ENCODE peak calls at places on chromosome 9, in six cellular contexts. J is GM12891, L is K562, A is GM12878, M is H1, O is HepG2. D is an unnamed sample.

GRCh38 chr9:14423816-14424261 is 109.9 kb upstream of the NFIB start:
- DNase-seq in J (no peak), L (no peak), A (no peak), M (no peak), O (no peak), D (no peak)

GRCh38 chr9:38047301-38048251 is 21.5 kb downstream of the SHB start:
- DNase-seq in J (no peak), L (peak), A (no peak), M (peak), O (peak), D (no peak)

GRCh38 chr9:98823666-98824334 is 16.3 kb downstream of the GALNT12 start:
- DNase-seq in J (no peak), L (no peak), A (no peak), M (no peak), O (no peak), D (no peak)

GRCh38 chr9:69975681-69976080 is 68.0 kb upstream of the MAMDC2 start:
- DNase-seq in J (no peak), L (no peak), A (no peak), M (no peak), O (no peak), D (no peak)

GRCh38 chr9:121133104-121133816 is 58.5 kb downstream of the CNTRL start:
- DNase-seq in J (no peak), L (peak), A (no peak), M (peak), O (peak), D (no peak)

GRCh38 chr9:33289501-33289900 is 815 bp upstream of the NFX1 start:
- DNase-seq in J (no peak), L (no peak), A (no peak), M (no peak), O (no peak), D (peak)

GRCh38 chr9:113523421-113524141 is 60.1 kb downstream of the RGS3 start:
- DNase-seq in J (no peak), L (no peak), A (peak), M (no peak), O (no peak), D (peak)

GRCh38 chr9:94156549-94157407 is 72.5 kb downstream of the PTPDC1 start:
- DNase-seq in J (no peak), L (no peak), A (no peak), M (no peak), O (peak), D (no peak)

GRCh38 chr9:89149726-89150125 is 28.9 kb downstream of the SHC3 start:
- DNase-seq in J (no peak), L (no peak), A (no peak), M (no peak), O (no peak), D (no peak)

GRCh38 chr9:89461302-89461701 is 36.6 kb downstream of the SEMA4D start:
- DNase-seq in J (no peak), L (no peak), A (no peak), M (no peak), O (no peak), D (no peak)

GRCh38 chr9:11697101-11697500 is 996.1 kb upstream of the TYRP1 start:
- DNase-seq in J (no peak), L (no peak), A (no peak), M (no peak), O (no peak), D (no peak)

GRCh38 chr9:89425921-89426388 is 72.0 kb downstream of the SEMA4D start:
- DNase-seq in J (no peak), L (no peak), A (no peak), M (no peak), O (no peak), D (no peak)

GRCh38 chr9:29875522-29875921 is 2302.2 kb upstream of the C9orf72 start:
- DNase-seq in J (no peak), L (no peak), A (no peak), M (no peak), O (no peak), D (no peak)

GRCh38 chr9:5764130-5764868 is 68.6 kb downstream of the ERMP1 start:
- DNase-seq in J (peak), L (no peak), A (peak), M (no peak), O (no peak), D (peak)

GRCh38 chr9:110049699-110050450 is 158.1 kb downstream of the C9orf152 start:
- DNase-seq in J (no peak), L (no peak), A (no peak), M (peak), O (no peak), D (no peak)

GRCh38 chr9:25678846-25679360 is 659 bp upstream of the TUSC1 start:
- DNase-seq in J (no peak), L (no peak), A (no peak), M (no peak), O (no peak), D (no peak)

GRCh38 chr9:3401556-3401955 is 124.2 kb downstream of the RFX3 start:
- DNase-seq in J (no peak), L (no peak), A (no peak), M (no peak), O (no peak), D (no peak)

GRCh38 chr9:16710888-16711287 is 159.6 kb downstream of the BNC2 start:
- DNase-seq in J (no peak), L (no peak), A (no peak), M (no peak), O (no peak), D (no peak)

GRCh38 chr9:98383758-98384157 is 128.3 kb upstream of the TBC1D2 start:
- DNase-seq in J (no peak), L (no peak), A (no peak), M (no peak), O (no peak), D (no peak)

GRCh38 chr9:111525056-111525977 is at the start of gene ZNF483:
- DNase-seq in J (peak), L (peak), A (no peak), M (peak), O (peak), D (peak)

GRCh38 chr9:99433555-99433954 is 211.5 kb downstream of the SEC61B start:
- DNase-seq in J (peak), L (no peak), A (peak), M (no peak), O (peak), D (peak)

GRCh38 chr9:12993432-12993831 is 218.6 kb downstream of the LURAP1L start:
- DNase-seq in J (no peak), L (no peak), A (no peak), M (no peak), O (no peak), D (no peak)

GRCh38 chr9:109349431-109349846 is 28.6 kb upstream of the EPB41L4B start:
- DNase-seq in J (no peak), L (no peak), A (no peak), M (no peak), O (no peak), D (no peak)

GRCh38 chr9:123284658-123285057 is 16.3 kb upstream of the STRBP start:
- DNase-seq in J (no peak), L (no peak), A (no peak), M (no peak), O (no peak), D (no peak)

GRCh38 chr9:120642129-120642528 is 62.2 kb upstream of the CDK5RAP2 start:
- DNase-seq in J (no peak), L (peak), A (no peak), M (no peak), O (no peak), D (no peak)

GRCh38 chr9:32524558-32525461 is 1.2 kb downstream of the RIGI start:
- DNase-seq in J (no peak), L (no peak), A (peak), M (no peak), O (peak), D (no peak)

GRCh38 chr9:105187781-105188180 is 56.7 kb upstream of the SLC44A1 start:
- DNase-seq in J (no peak), L (no peak), A (no peak), M (no peak), O (peak), D (no peak)

GRCh38 chr9:120583958-120584369 is 4.0 kb upstream of the CDK5RAP2 start:
- DNase-seq in J (no peak), L (peak), A (peak), M (no peak), O (peak), D (peak)

GRCh38 chr9:99977042-99977792 is 70.8 kb downstream of the STX17 start:
- DNase-seq in J (no peak), L (no peak), A (no peak), M (no peak), O (no peak), D (no peak)

GRCh38 chr9:72977670-72978069 is 24.8 kb upstream of the ALDH1A1 start:
- DNase-seq in J (no peak), L (no peak), A (no peak), M (no peak), O (no peak), D (no peak)

DNA sequence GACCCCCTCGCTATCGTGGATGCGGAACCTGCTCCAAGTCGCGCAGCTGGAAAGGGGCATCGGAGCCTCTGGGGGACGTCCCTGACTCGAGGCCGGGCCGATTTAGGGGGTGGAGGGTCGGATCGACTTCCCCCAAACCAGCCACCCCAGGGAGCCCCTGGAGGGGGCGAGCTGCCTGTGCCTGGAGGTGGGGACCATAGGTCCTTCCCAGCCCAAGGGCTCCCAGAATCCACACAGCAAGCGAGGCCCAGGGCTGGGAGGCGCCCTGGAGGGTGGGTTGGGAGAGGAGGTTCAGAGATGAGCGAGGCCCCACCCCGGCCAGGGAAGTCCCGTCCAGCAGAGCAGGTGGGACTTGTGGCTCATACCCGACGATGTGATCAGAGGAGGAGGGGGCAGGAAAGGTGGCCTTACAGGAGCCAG is 147.6 kb downstream of the GAPVD1 start:
- DNase-seq in J (peak), L (no peak), A (no peak), M (peak), O (no peak), D (no peak)
- TF ChIP-seq POLR2A in J (no peak), L (no peak), A (no peak), M (no peak), O (no peak), D (no peak)

GRCh38 chr9:133682961-133683493 is 46.9 kb downstream of the DBH start:
- DNase-seq in J (no peak), L (no peak), A (no peak), M (no peak), O (no peak), D (no peak)
- TF ChIP-seq TAF1 in J (no peak), L (no peak), A (no peak), M (no peak), O (no peak), D (no peak)

DNA sequence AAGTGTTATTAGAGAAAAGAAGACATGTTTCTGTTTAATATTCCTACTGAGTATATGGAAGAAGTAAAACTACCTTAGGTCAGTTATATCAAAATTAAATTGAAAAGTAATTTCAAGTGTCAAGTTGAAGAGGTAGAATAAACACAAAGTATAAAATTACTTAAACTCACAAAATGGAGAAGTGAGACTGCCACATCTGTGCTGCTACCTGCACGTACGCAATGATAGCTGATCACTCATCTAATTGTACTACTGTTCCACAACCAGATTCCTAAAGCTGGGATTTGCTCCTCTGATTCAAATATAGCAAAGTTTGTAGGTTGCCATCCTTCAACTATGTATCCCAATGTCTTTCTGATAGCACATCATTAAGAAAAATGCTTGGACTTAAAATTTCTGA is 24.8 kb downstream of the EQTN start:
- DNase-seq in J (no peak), L (no peak), A (no peak), M (no peak), O (no peak), D (no peak)
- TF ChIP-seq POLR2AphosphoS5 in J (no peak), L (no peak), A (no peak), M (no peak), O (no peak), D (no peak)

DNA sequence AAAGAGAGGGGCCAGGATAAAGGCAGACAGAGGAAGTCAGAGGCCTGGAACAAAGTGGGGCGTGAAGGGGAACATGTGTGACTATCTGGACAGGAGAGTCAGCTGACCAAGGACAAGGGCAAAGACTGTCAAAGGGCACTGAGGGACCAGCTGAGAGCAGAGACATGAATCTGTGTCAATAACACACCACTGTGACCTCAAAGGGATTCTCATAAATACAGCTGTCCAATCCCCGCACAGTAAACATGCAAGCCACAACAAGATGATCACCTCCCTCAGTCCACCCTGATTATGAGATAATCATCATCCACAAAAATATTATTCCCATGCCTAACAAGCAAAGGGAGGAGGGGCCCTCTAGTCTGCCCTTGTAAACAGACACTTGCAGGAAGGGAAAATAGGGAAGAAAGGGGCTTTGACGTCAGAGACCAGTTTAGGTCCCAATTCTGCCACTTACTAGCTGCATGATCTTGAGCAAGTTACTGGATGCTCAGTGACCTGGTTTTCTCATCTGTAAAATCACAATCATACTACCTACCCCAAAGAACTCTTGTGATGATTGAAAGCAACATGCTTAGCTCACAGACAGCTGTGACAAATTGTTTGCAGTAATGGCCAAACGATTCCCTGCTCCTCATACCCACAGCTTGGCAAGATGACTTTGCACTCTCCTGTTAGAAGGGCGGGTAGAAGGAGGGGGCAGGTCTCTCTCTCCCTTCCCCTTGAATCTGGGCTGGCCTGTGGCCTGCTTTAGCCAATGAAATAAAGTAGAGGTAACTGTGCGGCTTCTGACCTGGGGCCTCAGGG is 41.8 kb downstream of the RAPGEF1 start:
- DNase-seq in J (no peak), L (no peak), A (no peak), M (no peak), O (no peak), D (no peak)
- TF ChIP-seq POLR2A in J (no peak), L (no peak), A (peak), M (no peak), O (no peak), D (no peak)

GRCh38 chr9:129936222-129936621 is 101.0 kb downstream of the USP20 start:
- DNase-seq in J (no peak), L (no peak), A (no peak), M (no peak), O (no peak), D (no peak)

GRCh38 chr9:129932303-129933151 is 97.3 kb downstream of the USP20 start:
- DNase-seq in J (no peak), L (no peak), A (peak), M (no peak), O (no peak), D (no peak)

GRCh38 chr9:129933215-129933614 is 98.0 kb downstream of the USP20 start:
- DNase-seq in J (no peak), L (no peak), A (no peak), M (no peak), O (no peak), D (no peak)

GRCh38 chr9:129930743-129931142 is 95.5 kb downstream of the USP20 start:
- DNase-seq in J (no peak), L (no peak), A (no peak), M (no peak), O (no peak), D (no peak)

GRCh38 chr9:129933709-129934586 is 98.7 kb downstream of the USP20 start:
- DNase-seq in J (no peak), L (no peak), A (no peak), M (no peak), O (no peak), D (no peak)
- TF ChIP-seq TAF1 in J (no peak), L (no peak), A (no peak), M (no peak), O (no peak), D (no peak)

GRCh38 chr9:35905912-35906679 is at the start of gene HRCT1:
- DNase-seq in J (no peak), L (no peak), A (no peak), M (no peak), O (peak), D (no peak)
- TF ChIP-seq POLR2AphosphoS5 in J (no peak), L (no peak), A (no peak), M (no peak), O (no peak), D (no peak)

DNA sequence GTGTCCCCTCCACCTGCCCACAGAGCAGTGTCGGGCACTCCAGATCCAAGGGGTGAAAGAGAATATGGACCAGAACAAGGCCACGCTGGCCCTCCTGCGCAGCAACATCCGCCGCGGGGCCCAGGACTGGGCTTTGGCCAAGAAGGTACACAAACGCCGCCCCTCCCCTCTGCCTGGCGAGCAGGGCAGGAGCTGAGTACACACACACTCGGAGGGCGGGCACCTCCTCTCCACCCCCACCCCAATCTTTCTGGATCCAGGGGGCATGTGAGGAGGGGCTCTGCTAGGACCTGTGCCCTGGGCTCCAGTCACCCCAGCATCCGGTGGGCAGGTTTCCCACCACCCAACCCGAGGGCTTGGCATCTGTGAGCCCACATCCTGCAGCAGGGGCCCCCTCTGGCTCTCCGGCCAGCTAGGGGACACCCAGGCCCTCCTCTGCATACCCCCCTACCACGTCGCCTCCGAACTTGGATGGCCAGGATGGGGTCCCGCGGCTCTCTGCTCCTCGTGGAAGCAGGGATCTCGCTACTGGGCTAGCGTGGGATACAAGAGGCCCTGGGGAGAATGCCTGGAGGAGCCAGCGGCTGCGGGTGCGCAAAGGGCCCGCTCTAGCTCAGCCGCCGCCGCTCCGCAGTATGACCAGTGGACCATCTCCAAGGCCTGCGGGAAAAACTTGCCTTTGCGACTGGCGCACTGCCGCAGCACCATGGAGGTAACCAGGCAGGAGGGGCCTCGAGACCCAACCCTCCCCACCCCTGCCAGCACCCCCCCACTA is 3.1 kb downstream of the CCDC183 start:
- DNase-seq in J (no peak), L (no peak), A (no peak), M (no peak), O (peak), D (no peak)
- TF ChIP-seq POLR2A in J (no peak), L (no peak), A (no peak), M (no peak), O (no peak), D (no peak)

DNA sequence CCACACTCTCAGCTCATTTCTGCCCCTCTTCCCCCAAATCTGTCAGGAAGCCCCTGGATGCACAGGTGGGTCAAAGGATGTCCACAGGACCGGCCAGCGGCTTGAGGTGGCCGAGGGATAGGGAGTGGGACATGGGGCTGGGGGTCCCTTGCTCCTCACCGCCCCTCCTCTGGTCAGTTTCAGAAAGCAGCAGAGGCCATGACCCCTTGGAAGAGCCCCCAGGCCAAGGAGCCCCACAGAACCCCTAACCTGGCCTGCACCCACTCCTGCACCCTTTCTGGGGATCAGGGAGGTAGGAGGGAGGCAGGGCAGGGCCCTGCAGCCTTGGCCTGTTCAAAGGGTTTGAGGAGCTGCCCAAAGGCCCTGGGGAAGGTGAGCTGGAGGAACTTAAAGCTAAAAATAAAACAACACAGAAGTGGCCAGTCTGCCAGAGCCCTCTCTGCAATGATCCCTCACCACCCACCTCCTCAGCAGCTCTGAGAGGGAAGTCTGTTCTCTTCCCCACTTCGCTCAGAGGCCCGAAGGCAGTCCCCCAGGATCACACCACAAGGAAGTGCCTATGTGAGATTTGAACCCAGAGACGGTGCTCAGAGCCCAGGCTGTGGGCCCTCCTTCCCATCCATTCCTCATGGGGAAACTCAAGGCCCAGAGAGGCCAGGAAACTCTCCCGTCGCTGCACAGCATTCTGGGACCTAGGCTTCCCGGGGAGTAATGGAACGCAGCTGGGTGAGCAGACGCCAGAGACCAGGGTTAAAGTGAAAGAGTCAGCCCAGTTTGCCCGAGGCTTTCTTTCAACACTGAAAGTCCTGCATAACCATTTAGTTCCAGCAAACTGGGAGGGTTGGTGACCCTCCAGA is 918 bp downstream of the ENG start:
- DNase-seq in J (no peak), L (no peak), A (no peak), M (no peak), O (no peak), D (no peak)
- TF ChIP-seq TAF1 in J (no peak), L (no peak), A (no peak), M (no peak), O (no peak), D (no peak)